ENCODE peak calls at places on chromosomes 5 and 9, in six cellular contexts. One of them, this sample, is unnamed. For H3K4me1, the result is how much of the 10 kb centered on the place peaks cover.

GRCh38 chr9:112308576-112308975 is 24.8 kb downstream of the PTBP3 start:
- DNase-seq in right lobe of liver: no peak
- DNase-seq in stomach: no peak
- DNase-seq in ovary: no peak
- DNase-seq in K562: no peak
- DNase-seq in tibial nerve: no peak
- DNase-seq in this sample: no peak

GRCh38 chr5:34959323-34959722 is 30.0 kb downstream of the DNAJC21 start:
- DNase-seq in K562: no peak
- DNase-seq in stomach: no peak
- DNase-seq in right lobe of liver: no peak
- DNase-seq in ovary: no peak
- DNase-seq in tibial nerve: no peak
- DNase-seq in this sample: no peak

GRCh38 chr9:127983847-127984289 is 3.1 kb upstream of the EEIG1 start:
- DNase-seq in K562: no peak
- DNase-seq in tibial nerve: no peak
- DNase-seq in ovary: no peak
- DNase-seq in right lobe of liver: no peak
- DNase-seq in stomach: no peak
- DNase-seq in this sample: no peak

GRCh38 chr9:122695696-122696095 is 20.8 kb downstream of the OR1L3 start:
- DNase-seq in stomach: no peak
- DNase-seq in right lobe of liver: no peak
- DNase-seq in tibial nerve: no peak
- DNase-seq in K562: no peak
- DNase-seq in ovary: no peak
- DNase-seq in this sample: no peak

GRCh38 chr5:74136276-74136675 is 504.3 kb downstream of the ENC1 start:
- DNase-seq in right lobe of liver: no peak
- DNase-seq in K562: no peak
- DNase-seq in ovary: no peak
- DNase-seq in stomach: no peak
- DNase-seq in tibial nerve: no peak
- DNase-seq in this sample: peak

GRCh38 chr5:174644918-174645317 is 79.5 kb upstream of the MSX2 start:
- DNase-seq in K562: no peak
- DNase-seq in ovary: no peak
- DNase-seq in right lobe of liver: no peak
- DNase-seq in tibial nerve: no peak
- DNase-seq in stomach: no peak
- DNase-seq in this sample: no peak

GRCh38 chr5:15483348-15484090 is 16.5 kb upstream of the FBXL7 start:
- DNase-seq in ovary: no peak
- DNase-seq in K562: no peak
- DNase-seq in right lobe of liver: no peak
- DNase-seq in tibial nerve: no peak
- DNase-seq in stomach: no peak
- DNase-seq in this sample: no peak

GRCh38 chr9:134226221-134226930 is 62.0 kb upstream of the RNU6ATAC start:
- DNase-seq in K562: no peak
- DNase-seq in ovary: no peak
- DNase-seq in right lobe of liver: peak
- DNase-seq in stomach: peak
- DNase-seq in tibial nerve: no peak
- DNase-seq in this sample: peak

GRCh38 chr9:107587175-107587963 is 97.8 kb upstream of the KLF4 start:
- DNase-seq in right lobe of liver: peak
- DNase-seq in ovary: no peak
- DNase-seq in stomach: peak
- DNase-seq in tibial nerve: peak
- DNase-seq in K562: no peak
- DNase-seq in this sample: peak

GRCh38 chr5:106174903-106175302 is 1495.8 kb downstream of the EFNA5 start:
- DNase-seq in stomach: no peak
- DNase-seq in K562: no peak
- DNase-seq in ovary: no peak
- DNase-seq in tibial nerve: no peak
- DNase-seq in right lobe of liver: no peak
- DNase-seq in this sample: no peak

GRCh38 chr5:141437208-141437607 is 6.9 kb downstream of the PCDHGA12 start:
- DNase-seq in right lobe of liver: no peak
- DNase-seq in ovary: no peak
- DNase-seq in K562: no peak
- DNase-seq in tibial nerve: no peak
- DNase-seq in stomach: no peak
- DNase-seq in this sample: no peak

GRCh38 chr9:132407196-132407595 is 556 bp upstream of the TTF1 start:
- DNase-seq in K562: no peak
- DNase-seq in stomach: no peak
- DNase-seq in tibial nerve: no peak
- DNase-seq in right lobe of liver: no peak
- DNase-seq in ovary: no peak
- DNase-seq in this sample: no peak

GRCh38 chr5:151780348-151780747 is 8.6 kb downstream of the G3BP1 start:
- DNase-seq in ovary: no peak
- DNase-seq in right lobe of liver: no peak
- DNase-seq in tibial nerve: no peak
- DNase-seq in K562: no peak
- DNase-seq in stomach: no peak
- DNase-seq in this sample: no peak

GRCh38 chr9:120717194-120717593 is 2.9 kb upstream of the MEGF9 start:
- DNase-seq in tibial nerve: no peak
- DNase-seq in right lobe of liver: peak
- DNase-seq in K562: no peak
- DNase-seq in stomach: no peak
- DNase-seq in ovary: no peak
- DNase-seq in this sample: no peak

GRCh38 chr9:119951090-119951489 is 581.9 kb upstream of the BRINP1 start:
- DNase-seq in stomach: no peak
- DNase-seq in right lobe of liver: no peak
- DNase-seq in ovary: no peak
- DNase-seq in K562: no peak
- DNase-seq in tibial nerve: no peak
- DNase-seq in this sample: peak

GRCh38 chr5:147876626-147877025 is 1.9 kb upstream of the SCGB3A2 start:
- DNase-seq in tibial nerve: no peak
- DNase-seq in ovary: no peak
- DNase-seq in right lobe of liver: no peak
- DNase-seq in stomach: no peak
- DNase-seq in K562: no peak
- DNase-seq in this sample: no peak

GRCh38 chr5:68430282-68430681 is 214.7 kb downstream of the PIK3R1 start:
- DNase-seq in stomach: no peak
- DNase-seq in ovary: no peak
- DNase-seq in K562: no peak
- DNase-seq in right lobe of liver: no peak
- DNase-seq in tibial nerve: no peak
- DNase-seq in this sample: no peak

GRCh38 chr5:142396436-142396835 is 71.6 kb upstream of the SPRY4 start:
- DNase-seq in right lobe of liver: no peak
- DNase-seq in stomach: no peak
- DNase-seq in K562: no peak
- DNase-seq in tibial nerve: no peak
- DNase-seq in ovary: no peak
- DNase-seq in this sample: no peak

GRCh38 chr9:34463098-34463900 is 4.7 kb downstream of the DNAI1 start:
- DNase-seq in right lobe of liver: no peak
- DNase-seq in K562: no peak
- DNase-seq in stomach: no peak
- DNase-seq in ovary: no peak
- DNase-seq in tibial nerve: no peak
- DNase-seq in this sample: no peak

GRCh38 chr5:56656816-56657740 is 158.3 kb upstream of the MAP3K1 start:
- DNase-seq in right lobe of liver: no peak
- DNase-seq in tibial nerve: no peak
- DNase-seq in ovary: no peak
- DNase-seq in stomach: no peak
- DNase-seq in K562: no peak
- DNase-seq in this sample: no peak

GRCh38 chr9:1048853-1049252 is 1.3 kb upstream of the DMRT2 start:
- DNase-seq in K562: no peak
- DNase-seq in ovary: no peak
- DNase-seq in tibial nerve: no peak
- DNase-seq in stomach: no peak
- DNase-seq in right lobe of liver: no peak
- DNase-seq in this sample: no peak

GRCh38 chr9:130422546-130422945 is 22.2 kb upstream of the ASS1 start:
- DNase-seq in stomach: no peak
- DNase-seq in tibial nerve: no peak
- DNase-seq in K562: no peak
- DNase-seq in ovary: no peak
- DNase-seq in right lobe of liver: no peak
- DNase-seq in this sample: no peak

GRCh38 chr5:34657550-34657921 is 1.4 kb downstream of the RAI14 start:
- DNase-seq in stomach: no peak
- DNase-seq in right lobe of liver: no peak
- DNase-seq in tibial nerve: no peak
- DNase-seq in K562: no peak
- DNase-seq in ovary: peak
- DNase-seq in this sample: no peak

GRCh38 chr9:129139993-129140396 is 28.8 kb downstream of the PTPA start:
- DNase-seq in K562: peak
- DNase-seq in tibial nerve: peak
- DNase-seq in stomach: peak
- DNase-seq in right lobe of liver: peak
- DNase-seq in ovary: peak
- DNase-seq in this sample: peak
- H3K4me1 ChIP-seq in K562: under half
- H3K4me1 ChIP-seq in tibial nerve: half or more
- H3K4me1 ChIP-seq in stomach: half or more
- H3K4me1 ChIP-seq in right lobe of liver: under half
- H3K4me1 ChIP-seq in ovary: under half
- H3K4me1 ChIP-seq in this sample: under half

GRCh38 chr5:172756764-172757393 is 14.1 kb downstream of the DUSP1 start:
- DNase-seq in stomach: no peak
- DNase-seq in ovary: no peak
- DNase-seq in K562: no peak
- DNase-seq in tibial nerve: no peak
- DNase-seq in right lobe of liver: no peak
- DNase-seq in this sample: no peak

GRCh38 chr5:172757394-172758010 is 13.5 kb downstream of the DUSP1 start:
- DNase-seq in K562: no peak
- DNase-seq in stomach: no peak
- DNase-seq in ovary: no peak
- DNase-seq in right lobe of liver: no peak
- DNase-seq in tibial nerve: no peak
- DNase-seq in this sample: no peak

GRCh38 chr5:172760136-172760535 is 10.9 kb downstream of the DUSP1 start:
- DNase-seq in stomach: no peak
- DNase-seq in right lobe of liver: no peak
- DNase-seq in ovary: no peak
- DNase-seq in tibial nerve: no peak
- DNase-seq in K562: no peak
- DNase-seq in this sample: no peak

GRCh38 chr5:172758836-172759149 is 12.2 kb downstream of the DUSP1 start:
- DNase-seq in K562: no peak
- DNase-seq in tibial nerve: no peak
- DNase-seq in right lobe of liver: no peak
- DNase-seq in stomach: no peak
- DNase-seq in ovary: no peak
- DNase-seq in this sample: no peak

DNA sequence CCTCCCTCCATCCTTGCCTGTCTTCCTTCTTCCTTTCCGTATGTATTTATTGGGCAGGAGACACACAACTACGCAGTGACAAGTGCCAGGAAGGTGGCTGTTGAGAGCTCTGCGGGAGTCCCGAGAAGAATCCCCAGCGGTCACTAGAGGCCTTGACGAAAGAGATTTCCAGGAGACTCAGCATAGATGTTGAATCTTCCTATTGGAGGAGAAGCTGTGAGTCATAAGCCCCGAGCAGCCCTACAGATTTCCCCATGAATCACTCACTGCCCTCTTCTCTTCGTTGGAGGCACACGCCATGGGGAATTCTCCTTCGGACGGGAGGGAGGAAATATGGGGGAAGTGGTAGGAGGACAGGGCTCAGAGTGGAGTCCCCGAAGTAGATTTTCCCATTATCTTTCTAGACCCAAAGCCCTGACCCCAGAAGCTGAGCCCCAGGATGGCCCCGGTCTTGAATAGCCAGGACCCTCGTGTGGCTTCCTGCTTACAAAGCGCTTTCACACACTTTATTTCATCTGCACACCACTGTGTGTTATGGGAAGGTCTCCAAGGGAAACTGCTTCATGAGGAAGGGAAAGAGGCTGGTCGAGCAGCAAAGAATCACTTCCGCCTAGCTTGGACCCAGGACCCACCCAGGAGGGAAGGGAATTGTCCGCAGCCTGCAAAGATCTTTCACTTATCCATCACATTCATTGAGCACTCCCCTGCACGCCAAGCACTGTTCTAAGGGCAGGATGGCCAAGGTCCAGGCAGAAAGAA is 12.7 kb downstream of the DUSP1 start:
- DNase-seq in K562: peak
- DNase-seq in right lobe of liver: no peak
- DNase-seq in stomach: no peak
- DNase-seq in ovary: no peak
- DNase-seq in tibial nerve: no peak
- DNase-seq in this sample: no peak
- TF ChIP-seq POLR2A in K562: no peak
- TF ChIP-seq POLR2A in right lobe of liver: no peak
- TF ChIP-seq POLR2A in stomach: no peak
- TF ChIP-seq POLR2A in ovary: no peak
- TF ChIP-seq POLR2A in tibial nerve: no peak
- TF ChIP-seq POLR2A in this sample: no peak

GRCh38 chr5:176133877-176134276 is 104.3 kb upstream of the SIMC1 start:
- DNase-seq in K562: no peak
- DNase-seq in right lobe of liver: no peak
- DNase-seq in tibial nerve: no peak
- DNase-seq in ovary: no peak
- DNase-seq in stomach: no peak
- DNase-seq in this sample: no peak
- H3K4me3 ChIP-seq in K562: no peak
- H3K4me3 ChIP-seq in right lobe of liver: no peak
- H3K4me3 ChIP-seq in tibial nerve: no peak
- H3K4me3 ChIP-seq in ovary: no peak
- H3K4me3 ChIP-seq in stomach: peak
- H3K4me3 ChIP-seq in this sample: no peak

GRCh38 chr9:4844031-4844430 is 51.3 kb downstream of the RCL1 start:
- DNase-seq in stomach: no peak
- DNase-seq in ovary: no peak
- DNase-seq in tibial nerve: no peak
- DNase-seq in right lobe of liver: no peak
- DNase-seq in K562: no peak
- DNase-seq in this sample: no peak

GRCh38 chr9:4842734-4843133 is 50.0 kb downstream of the RCL1 start:
- DNase-seq in right lobe of liver: no peak
- DNase-seq in tibial nerve: no peak
- DNase-seq in stomach: no peak
- DNase-seq in K562: no peak
- DNase-seq in ovary: no peak
- DNase-seq in this sample: no peak

GRCh38 chr9:4840018-4840417 is 47.3 kb downstream of the RCL1 start:
- DNase-seq in stomach: no peak
- DNase-seq in K562: no peak
- DNase-seq in tibial nerve: no peak
- DNase-seq in right lobe of liver: no peak
- DNase-seq in ovary: no peak
- DNase-seq in this sample: no peak

GRCh38 chr9:4842213-4842612 is 49.5 kb downstream of the RCL1 start:
- DNase-seq in stomach: no peak
- DNase-seq in right lobe of liver: peak
- DNase-seq in K562: no peak
- DNase-seq in tibial nerve: no peak
- DNase-seq in ovary: no peak
- DNase-seq in this sample: no peak

GRCh38 chr9:4844439-4844838 is 51.7 kb downstream of the RCL1 start:
- DNase-seq in ovary: no peak
- DNase-seq in K562: no peak
- DNase-seq in right lobe of liver: no peak
- DNase-seq in tibial nerve: no peak
- DNase-seq in stomach: no peak
- DNase-seq in this sample: no peak
- H3K4me1 ChIP-seq in ovary: under half
- H3K4me1 ChIP-seq in K562: under half
- H3K4me1 ChIP-seq in right lobe of liver: under half
- H3K4me1 ChIP-seq in tibial nerve: under half
- H3K4me1 ChIP-seq in stomach: under half
- H3K4me1 ChIP-seq in this sample: under half

This sample was measured in thyroid gland.